ENCODE peak calls at places on chromosome 18, in seven cellular contexts. P, M, F, S, R, U and H are unnamed samples.

GRCh38 chr18:77100751-77101355 is 31.7 kb downstream of the MBP start:
- DNase-seq in R (no peak), F (no peak), U (no peak), P (no peak), M (peak), S (no peak), H (no peak)

GRCh38 chr18:8661754-8662573 is 43.4 kb upstream of the MTCL1 start:
- DNase-seq in F (no peak), U (no peak), R (peak), P (no peak), M (peak), S (peak), H (no peak)

GRCh38 chr18:56257215-56257614 is 381.2 kb downstream of the TXNL1 start:
- DNase-seq in U (no peak), F (no peak), M (peak), S (peak), P (peak), R (no peak), H (peak)

GRCh38 chr18:8868779-8869415 is 163.5 kb downstream of the MTCL1 start:
- DNase-seq in U (no peak), F (no peak), M (no peak), S (no peak), R (no peak), P (no peak), H (no peak)

GRCh38 chr18:42182728-42183700 is 228.0 kb downstream of the PIK3C3 start:
- DNase-seq in P (no peak), R (no peak), S (no peak), U (no peak), M (no peak), F (no peak), H (no peak)

GRCh38 chr18:24502621-24503020 is 42.2 kb downstream of the HRH4 start:
- DNase-seq in S (no peak), F (no peak), R (no peak), U (no peak), M (no peak), P (no peak), H (no peak)

GRCh38 chr18:8402237-8402636 is 207.0 kb upstream of the RAB12 start:
- DNase-seq in U (no peak), S (no peak), P (no peak), F (no peak), M (no peak), R (no peak), H (no peak)

GRCh38 chr18:23784811-23785245 is 95.6 kb downstream of the LAMA3 start:
- DNase-seq in M (peak), F (no peak), P (no peak), S (peak), R (no peak), U (no peak), H (no peak)

GRCh38 chr18:77711096-77711495 is 461.4 kb downstream of the GALR1 start:
- DNase-seq in S (no peak), F (no peak), U (no peak), R (no peak), P (no peak), M (no peak), H (no peak)

GRCh38 chr18:36537289-36537688 is 239.8 kb downstream of the FHOD3 start:
- DNase-seq in M (no peak), R (no peak), S (no peak), P (no peak), U (no peak), F (no peak), H (no peak)

GRCh38 chr18:77086034-77086433 is 46.5 kb downstream of the MBP start:
- DNase-seq in P (no peak), R (no peak), M (peak), U (no peak), F (no peak), S (peak), H (no peak)

GRCh38 chr18:41395695-41396094 is 559.3 kb upstream of the PIK3C3 start:
- DNase-seq in P (no peak), S (peak), M (peak), R (no peak), F (no peak), U (no peak), H (no peak)

GRCh38 chr18:79365701-79366100 is 30.0 kb upstream of the NFATC1 start:
- DNase-seq in M (no peak), F (no peak), U (no peak), P (no peak), R (no peak), S (peak), H (no peak)

GRCh38 chr18:68121826-68122225 is 593.1 kb downstream of the TMX3 start:
- DNase-seq in S (peak), M (peak), P (no peak), U (no peak), F (no peak), R (no peak), H (no peak)

GRCh38 chr18:9055626-9056025 is 46.9 kb upstream of the NDUFV2 start:
- DNase-seq in M (no peak), R (no peak), F (no peak), P (no peak), S (no peak), U (no peak), H (no peak)

GRCh38 chr18:57627488-57627887 is 5.9 kb upstream of the NARS1 start:
- DNase-seq in F (no peak), U (no peak), M (no peak), P (no peak), S (peak), R (no peak), H (no peak)

GRCh38 chr18:78123144-78123909 is 856.3 kb upstream of the SALL3 start:
- DNase-seq in U (no peak), M (no peak), F (no peak), P (no peak), R (no peak), S (no peak), H (no peak)

GRCh38 chr18:73244411-73244810 is 376.6 kb upstream of the NETO1 start:
- DNase-seq in F (no peak), S (peak), U (no peak), R (no peak), P (no peak), M (peak), H (no peak)

GRCh38 chr18:78926243-78926615 is 53.4 kb upstream of the SALL3 start:
- DNase-seq in M (no peak), P (no peak), F (no peak), S (no peak), U (no peak), R (no peak), H (no peak)

GRCh38 chr18:79964330-79965118 is at the start of gene HSBP1L1:
- DNase-seq in P (peak), F (no peak), R (peak), S (no peak), M (peak), U (no peak), H (peak)

GRCh38 chr18:12656671-12657047 is 1.2 kb downstream of the SPIRE1 start:
- DNase-seq in M (peak), P (no peak), F (no peak), U (no peak), S (peak), R (no peak), H (no peak)

GRCh38 chr18:21449367-21450250 is 150.9 kb downstream of the ESCO1 start:
- DNase-seq in M (no peak), F (no peak), U (no peak), R (no peak), P (no peak), S (no peak), H (no peak)

GRCh38 chr18:9825571-9826073 is 60.2 kb upstream of the TXNDC2 start:
- DNase-seq in R (no peak), M (peak), P (no peak), S (peak), U (no peak), F (no peak), H (no peak)

GRCh38 chr18:9869713-9870430 is 15.9 kb upstream of the TXNDC2 start:
- DNase-seq in R (no peak), F (peak), P (peak), U (no peak), S (peak), M (peak), H (peak)

GRCh38 chr18:42038936-42039335 is 83.9 kb downstream of the PIK3C3 start:
- DNase-seq in F (no peak), U (no peak), M (peak), P (no peak), R (no peak), S (peak), H (no peak)

GRCh38 chr18:24933345-24933744 is 418.6 kb downstream of the ZNF521 start:
- DNase-seq in P (no peak), U (no peak), S (no peak), R (no peak), F (no peak), M (no peak), H (no peak)

GRCh38 chr18:63936932-63937393 is 12.1 kb upstream of the HMSD start:
- DNase-seq in U (no peak), F (no peak), S (no peak), R (no peak), P (no peak), M (no peak), H (no peak)

GRCh38 chr18:56066524-56067215 is 478.7 kb upstream of the TCF4 start:
- DNase-seq in F (no peak), S (no peak), P (no peak), U (no peak), R (no peak), M (no peak), H (no peak)

GRCh38 chr18:13379062-13379800 is 160.7 kb downstream of the LDLRAD4 start:
- DNase-seq in S (no peak), U (no peak), R (no peak), F (no peak), M (no peak), P (no peak), H (no peak)

GRCh38 chr18:57836557-57836956 is 33.4 kb upstream of the ATP8B1 start:
- DNase-seq in U (no peak), F (no peak), S (no peak), R (no peak), M (no peak), P (no peak), H (no peak)

GRCh38 chr18:39604836-39605235 is 2039.2 kb upstream of the CELF4 start:
- DNase-seq in F (no peak), R (no peak), S (peak), P (no peak), M (peak), U (no peak), H (no peak)

DNA sequence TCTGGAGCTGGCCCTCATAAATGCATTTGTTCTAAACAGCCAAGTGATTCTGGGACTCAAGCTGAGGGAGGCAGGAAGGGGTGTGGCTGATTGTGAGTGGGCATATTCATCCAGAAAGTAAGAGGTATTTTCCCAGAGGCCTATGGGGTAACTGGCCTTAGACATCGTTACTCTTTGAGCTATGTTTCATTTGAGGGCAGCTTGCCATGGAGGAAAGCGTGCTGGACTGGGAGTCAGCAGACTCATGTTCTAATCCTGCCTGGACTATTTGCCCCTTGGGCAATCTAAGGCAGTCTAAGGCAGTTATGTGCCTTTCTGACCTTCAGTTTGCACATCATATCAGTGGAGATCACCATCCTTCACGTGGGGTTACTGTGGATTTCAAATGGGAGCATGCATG is 93.5 kb upstream of the SLC14A2 start:
- DNase-seq in R (no peak), U (no peak), M (peak), P (peak), F (peak), S (peak), H (no peak)
- TF ChIP-seq CTCF in R (no peak), U (no peak), M (no peak), P (no peak), F (no peak), S (no peak), H (no peak)

GRCh38 chr18:26190506-26190905 is 35.7 kb upstream of the TAF4B start:
- DNase-seq in F (no peak), S (no peak), P (peak), R (no peak), M (no peak), U (no peak), H (peak)

GRCh38 chr18:26192233-26192632 is 34.0 kb upstream of the TAF4B start:
- DNase-seq in P (no peak), M (no peak), U (no peak), F (no peak), R (no peak), S (no peak), H (no peak)
- TF ChIP-seq CTCF in P (no peak), M (no peak), U (no peak), F (no peak), R (no peak), S (no peak), H (no peak)

DNA sequence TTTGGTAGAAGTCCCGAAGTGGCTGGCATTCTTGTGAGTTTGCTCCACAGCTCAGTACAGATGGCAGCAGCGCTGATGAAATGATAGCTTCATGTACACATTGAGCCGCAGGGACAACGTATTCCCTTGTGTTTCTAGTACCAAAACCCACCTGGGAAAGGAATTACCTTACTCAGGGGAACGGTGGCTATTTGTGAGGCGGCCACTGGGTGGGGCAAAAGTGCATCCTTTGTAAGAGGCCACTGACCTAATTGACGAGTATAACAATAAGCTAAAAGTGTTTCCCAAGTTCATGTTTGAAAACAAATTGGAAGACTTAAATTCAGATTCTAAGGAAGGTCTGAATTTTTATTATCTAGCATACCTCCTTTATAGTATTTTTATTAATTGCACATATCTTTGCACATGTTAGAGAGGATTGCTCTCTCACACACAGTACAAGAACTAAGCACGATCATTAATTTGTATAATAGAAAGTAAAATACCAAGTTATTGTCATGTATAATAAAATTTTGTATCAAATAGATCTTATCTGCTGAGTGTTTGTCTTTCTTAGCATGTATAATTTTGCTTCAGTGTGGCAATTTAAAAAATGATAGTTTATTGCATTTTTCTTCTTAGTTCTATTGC is 25.3 kb upstream of the CDH7 start:
- DNase-seq in P (no peak), F (no peak), U (peak), R (peak), M (no peak), S (no peak), H (no peak)
- TF ChIP-seq CTCF in P (no peak), F (no peak), U (peak), R (peak), M (no peak), S (no peak), H (peak)

DNA sequence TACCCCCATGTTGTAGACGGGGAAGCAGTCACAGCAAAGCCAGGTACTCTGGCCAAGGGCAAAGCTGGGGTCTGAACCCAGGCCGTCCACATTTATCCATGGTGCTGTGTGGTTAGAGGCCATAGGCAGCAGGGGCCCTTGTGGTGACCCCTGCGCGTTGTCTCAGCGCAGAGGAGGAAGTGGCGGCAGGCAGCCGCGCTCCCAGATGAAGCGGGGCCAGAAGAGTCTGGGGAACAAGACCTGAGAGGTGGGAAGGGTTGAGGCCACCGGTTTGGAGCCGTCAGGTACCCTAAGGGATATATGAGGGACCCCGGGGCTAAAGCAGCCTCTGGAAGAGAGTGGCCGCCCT is 770 bp downstream of the ZNF396 start:
- DNase-seq in U (no peak), R (peak), F (no peak), P (peak), S (no peak), M (no peak), H (peak)
- TF ChIP-seq CTCF in U (no peak), R (no peak), F (no peak), P (no peak), S (no peak), M (no peak), H (no peak)

GRCh38 chr18:49584431-49584830 is 22.6 kb downstream of the LIPG start:
- DNase-seq in S (no peak), R (no peak), U (no peak), P (no peak), F (no peak), M (no peak), H (no peak)

GRCh38 chr18:49585781-49586663 is 24.2 kb downstream of the LIPG start:
- DNase-seq in M (no peak), U (no peak), F (no peak), P (no peak), R (no peak), S (no peak), H (no peak)

GRCh38 chr18:49581369-49581768 is 19.5 kb downstream of the LIPG start:
- DNase-seq in U (no peak), S (no peak), M (no peak), P (no peak), F (no peak), R (no peak), H (no peak)

GRCh38 chr18:49582579-49582978 is 20.7 kb downstream of the LIPG start:
- DNase-seq in U (no peak), R (no peak), F (no peak), M (peak), P (no peak), S (peak), H (no peak)

GRCh38 chr18:49580279-49580678 is 18.4 kb downstream of the LIPG start:
- DNase-seq in F (no peak), M (no peak), R (no peak), S (no peak), P (no peak), U (no peak), H (no peak)
- TF ChIP-seq CTCF in F (no peak), M (no peak), R (no peak), S (no peak), P (no peak), U (no peak), H (no peak)

DNA sequence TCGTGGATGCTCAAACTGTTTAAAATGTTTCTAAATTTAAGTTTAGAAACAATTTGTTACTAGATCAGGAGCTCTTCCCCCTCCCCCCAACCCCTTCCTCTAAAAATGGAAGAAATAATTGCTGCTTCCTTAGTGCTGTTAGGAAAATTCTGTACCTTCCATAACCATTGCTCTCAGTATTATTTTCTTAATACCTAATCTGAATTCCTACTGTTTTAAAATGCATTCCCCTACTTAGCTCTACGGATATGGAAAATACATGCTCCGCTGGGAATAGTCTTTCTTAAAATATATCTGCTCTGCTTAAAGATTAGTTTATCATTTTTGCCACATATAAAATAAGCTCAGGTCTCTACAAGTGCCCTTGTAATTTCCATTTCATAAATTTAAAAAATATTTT is 215.2 kb downstream of the TGIF1 start:
- DNase-seq in F (no peak), S (no peak), M (no peak), P (no peak), R (no peak), U (no peak), H (no peak)
- TF ChIP-seq CTCF in F (no peak), S (no peak), M (no peak), P (no peak), R (no peak), U (no peak), H (no peak)

GRCh38 chr18:32577561-32577960 is 106.9 kb upstream of the GAREM1 start:
- DNase-seq in U (no peak), M (no peak), R (no peak), P (no peak), S (no peak), F (no peak), H (no peak)

DNA sequence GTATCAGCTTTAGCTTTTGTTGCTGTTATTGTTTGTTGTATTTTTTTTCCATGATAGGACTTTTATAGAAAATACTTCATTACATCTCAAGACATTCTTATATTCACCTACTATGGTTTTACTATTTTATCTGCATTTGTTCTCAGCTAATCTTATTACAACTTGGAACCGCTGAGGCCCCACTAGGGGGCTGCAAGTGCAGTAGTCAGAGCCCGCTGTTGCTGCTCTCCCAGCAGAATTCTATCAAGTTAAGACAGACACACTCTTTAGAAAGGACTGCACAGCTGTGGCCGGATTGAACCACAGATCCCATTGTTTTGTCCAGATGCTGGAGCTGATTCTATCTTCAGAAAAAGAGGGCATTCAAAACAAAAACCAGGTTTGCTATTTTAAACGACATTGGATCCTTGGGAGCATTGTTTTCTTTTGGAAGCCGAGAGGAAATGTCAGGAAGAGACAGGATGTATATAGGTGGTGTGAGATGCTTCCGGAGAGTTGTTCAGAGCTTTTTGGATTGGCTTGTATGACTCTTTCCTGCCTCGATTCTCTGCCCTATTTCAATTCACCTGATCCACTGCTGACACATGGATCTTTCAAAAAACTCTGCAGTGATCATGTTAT is 105.7 kb upstream of the GAREM1 start:
- DNase-seq in F (no peak), U (no peak), R (peak), P (no peak), M (peak), S (peak), H (no peak)
- TF ChIP-seq CTCF in F (no peak), U (no peak), R (no peak), P (no peak), M (peak), S (peak), H (no peak)

DNA sequence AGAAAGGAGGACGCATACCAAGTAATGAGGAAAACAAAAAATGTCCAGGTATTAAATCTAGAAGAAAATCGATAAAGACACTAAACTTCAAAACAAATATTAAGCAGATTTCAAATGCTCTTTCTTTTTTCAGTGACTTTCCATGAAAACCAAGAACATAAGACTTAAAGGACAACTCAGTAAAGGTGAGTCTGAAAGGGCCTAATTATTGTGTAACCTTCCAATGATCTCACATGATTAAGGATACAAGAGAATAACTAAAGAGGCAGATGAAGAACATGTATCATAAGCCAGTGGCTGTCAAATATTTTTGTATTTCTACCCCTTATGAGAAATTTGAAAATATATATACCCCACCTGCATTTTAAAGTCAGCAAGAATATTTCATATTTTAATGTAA is 30.7 kb downstream of the MBD2 start:
- DNase-seq in S (no peak), F (no peak), P (no peak), R (no peak), U (no peak), M (no peak), H (no peak)
- TF ChIP-seq CTCF in S (no peak), F (no peak), P (no peak), R (no peak), U (no peak), M (no peak), H (no peak)